ENCODE peak calls at places on chromosomes 11 and 22, in nine cellular contexts. P is NCI-H1436; T is stimulated activated CD4-positive, alpha-beta T cell treated with anti-CD3 and anti-CD28 coated beads, Interleukin-2, amount 100 ng/mL, for 48 hours; V is RWPE1; X is head of caudate nucleus; O is naive B cell; Y is naive thymus-derived CD4-positive, alpha-beta T cell; U is body of pancreas; J is thoracic aorta. B is an unnamed sample.
A peak's percentile ranks its signal among the peaks of the same experiment; 100 is the strongest.

GRCh38 chr11:113773092-113773415 is 438 bp downstream of the ZW10 start:
- DNase-seq in U (peak; percentile 30), T (no peak), P (no peak), Y (no peak), J (no peak), X (peak; percentile 11), V (peak; percentile 33), O (no peak), B (peak; percentile 3)

GRCh38 chr22:45885171-45885840 is 91.7 kb downstream of the WNT7B start:
- DNase-seq in P (no peak), J (no peak), T (no peak), U (peak; percentile 7), O (no peak), V (no peak), X (no peak), Y (no peak), B (no peak)

GRCh38 chr11:79610678-79611077 is 169.8 kb upstream of the TENM4 start:
- DNase-seq in U (no peak), O (no peak), T (no peak), V (no peak), X (no peak), Y (no peak), J (no peak), P (no peak), B (no peak)

GRCh38 chr11:12517741-12518140 is 140.4 kb downstream of the PARVA start:
- DNase-seq in V (no peak), J (no peak), O (no peak), P (no peak), X (no peak), T (no peak), Y (no peak), U (no peak), B (no peak)

GRCh38 chr11:92329137-92329536 is 104.5 kb downstream of the FAT3 start:
- DNase-seq in Y (no peak), V (no peak), O (no peak), T (no peak), X (no peak), U (no peak), P (no peak), J (no peak), B (no peak)

GRCh38 chr11:86999859-87000753 is 37.6 kb upstream of the TMEM135 start:
- DNase-seq in Y (no peak), O (no peak), J (no peak), T (no peak), U (no peak), V (no peak), P (no peak), X (no peak), B (no peak)

GRCh38 chr22:42280836-42281235 is 10.4 kb upstream of the TCF20 start:
- DNase-seq in O (no peak), V (no peak), T (no peak), J (no peak), P (no peak), X (no peak), U (no peak), Y (no peak), B (no peak)

GRCh38 chr11:123330471-123330870 is 99.6 kb upstream of the GRAMD1B start:
- DNase-seq in Y (no peak), V (no peak), P (no peak), O (no peak), U (no peak), X (no peak), T (no peak), J (no peak), B (no peak)

GRCh38 chr11:17719028-17719939 is at the start of gene MYOD1:
- DNase-seq in J (no peak), U (no peak), V (no peak), Y (no peak), P (no peak), O (no peak), T (no peak), X (no peak), B (no peak)

GRCh38 chr11:11416502-11416901 is 63.5 kb upstream of the CSNK2A3 start:
- DNase-seq in T (no peak), X (no peak), P (no peak), O (no peak), U (no peak), Y (no peak), J (no peak), V (no peak), B (no peak)

GRCh38 chr11:86116386-86116726 is 47.5 kb upstream of the PICALM start:
- DNase-seq in T (no peak), P (no peak), J (no peak), U (no peak), Y (no peak), X (no peak), O (no peak), V (peak; percentile 64), B (no peak)

GRCh38 chr11:134126197-134126822 is 57.4 kb downstream of the JAM3 start:
- DNase-seq in U (no peak), T (no peak), P (no peak), X (peak; percentile 45), O (no peak), J (no peak), V (no peak), Y (no peak), B (no peak)

GRCh38 chr11:108937756-108938155 is 272.9 kb downstream of the DDX10 start:
- DNase-seq in X (no peak), Y (no peak), J (no peak), U (no peak), P (no peak), O (no peak), T (no peak), V (no peak), B (no peak)

GRCh38 chr11:944711-945470 is 19.2 kb downstream of the AP2A2 start:
- DNase-seq in X (no peak), U (no peak), Y (no peak), V (no peak), J (no peak), O (no peak), P (no peak), T (no peak), B (no peak)

GRCh38 chr11:132351050-132351449 is 980.6 kb downstream of the NTM start:
- DNase-seq in T (no peak), V (no peak), Y (no peak), X (no peak), U (no peak), O (no peak), P (no peak), J (no peak), B (no peak)

GRCh38 chr22:39735776-39736175 is 157.8 kb downstream of the ENTHD1 start:
- DNase-seq in Y (no peak), U (no peak), P (no peak), V (no peak), T (no peak), X (no peak), J (no peak), O (no peak), B (no peak)

GRCh38 chr11:2593393-2593950 is 106.3 kb downstream of the KCNQ1OT1 start:
- DNase-seq in P (no peak), U (no peak), O (no peak), X (no peak), Y (no peak), J (no peak), T (no peak), V (no peak), B (no peak)

GRCh38 chr11:1344056-1344635 is 34.7 kb upstream of the TOLLIP start:
- DNase-seq in J (no peak), Y (no peak), X (no peak), V (no peak), T (no peak), U (no peak), P (no peak), O (no peak), B (no peak)

GRCh38 chr11:72232260-72233055 is 7.9 kb downstream of the INPPL1 start:
- DNase-seq in X (no peak), T (no peak), P (no peak), O (no peak), V (no peak), U (no peak), Y (no peak), J (no peak), B (no peak)

GRCh38 chr22:21052715-21053459 is 7.1 kb downstream of the LRRC74B start:
- DNase-seq in P (no peak), J (no peak), T (no peak), U (no peak), O (no peak), V (no peak), Y (no peak), X (no peak), B (no peak)

GRCh38 chr11:99370557-99371200 is 349.9 kb downstream of the CNTN5 start:
- DNase-seq in Y (no peak), V (peak; percentile 12), O (no peak), J (no peak), U (peak; percentile 27), X (peak; percentile 62), P (no peak), T (no peak), B (no peak)

GRCh38 chr11:106670069-106670468 is 348.2 kb downstream of the GUCY1A2 start:
- DNase-seq in V (no peak), O (no peak), P (no peak), X (no peak), U (no peak), T (no peak), J (no peak), Y (no peak), B (no peak)

GRCh38 chr11:77611921-77612320 is 22.2 kb downstream of the AQP11 start:
- DNase-seq in X (no peak), V (no peak), J (no peak), U (no peak), Y (no peak), O (no peak), P (no peak), T (no peak), B (no peak)

GRCh38 chr22:43829904-43830851 is 18.1 kb upstream of the EFCAB6 start:
- DNase-seq in V (no peak), T (no peak), P (no peak), X (no peak), J (no peak), O (no peak), Y (no peak), U (peak; percentile 32), B (peak; percentile 6)

GRCh38 chr22:39567135-39567946 is 3.2 kb upstream of the CACNA1I start:
- DNase-seq in P (peak; percentile 1), Y (peak; percentile 57), V (no peak), O (peak; percentile 17), X (no peak), T (peak; percentile 14), U (no peak), J (no peak), B (no peak)

GRCh38 chr11:47464479-47464878 is 15.5 kb upstream of the RAPSN start:
- DNase-seq in V (no peak), P (peak; percentile 89), O (no peak), X (no peak), U (no peak), Y (no peak), J (no peak), T (no peak), B (peak; percentile 70)

GRCh38 chr11:86249307-86250098 is 5.0 kb downstream of the EED start:
- DNase-seq in O (no peak), Y (no peak), U (no peak), T (no peak), X (no peak), J (no peak), P (no peak), V (no peak), B (no peak)

GRCh38 chr11:11995601-11996000 is 12.8 kb downstream of the DKK3 start:
- DNase-seq in J (no peak), T (no peak), Y (no peak), P (no peak), V (no peak), U (no peak), O (no peak), X (no peak), B (no peak)

GRCh38 chr11:5564259-5565019 is 16.1 kb upstream of the OR52H1 start:
- DNase-seq in O (no peak), V (peak; percentile 4), X (no peak), Y (no peak), T (no peak), U (no peak), P (no peak), J (no peak), B (no peak)

GRCh38 chr11:116135897-116136296 is 631.7 kb upstream of the CADM1 start:
- DNase-seq in O (no peak), T (no peak), J (no peak), Y (no peak), V (no peak), P (no peak), U (no peak), X (no peak), B (no peak)

GRCh38 chr11:36345084-36345511 is 49.0 kb downstream of the PRR5L start:
- DNase-seq in X (no peak), U (no peak), P (no peak), O (no peak), J (no peak), Y (no peak), V (no peak), T (no peak), B (no peak)